ENCODE peak calls at places on chromosomes 5 and 9, in eight cellular contexts. N is NB4, F is skeletal muscle cell, Q is adipocyte, H is dorsolateral prefrontal cortex, L is neuronal stem cell, G is ovary, U is lower leg skin. C is an unnamed sample.

GRCh38 chr9:123695391-123695790 is 234.5 kb downstream of the DENND1A start:
- DNase-seq in N (no peak), F (no peak), Q (no peak), H (no peak), L (no peak), G (no peak), U (no peak), C (no peak)

GRCh38 chr5:75678155-75678554 is 39.1 kb downstream of the POC5 start:
- DNase-seq in N (no peak), F (no peak), Q (no peak), H (no peak), L (no peak), G (no peak), U (no peak), C (no peak)

GRCh38 chr5:139668064-139668880 is 20.1 kb downstream of the CXXC5 start:
- DNase-seq in N (no peak), F (no peak), Q (peak; percentile 76), H (no peak), L (no peak), G (peak; percentile 67), U (no peak), C (peak; percentile 73)

GRCh38 chr5:136766456-136766855 is 401.1 kb upstream of the TRPC7 start:
- DNase-seq in N (no peak), F (no peak), Q (peak; percentile 55), H (no peak), L (no peak), G (no peak), U (no peak), C (no peak)

GRCh38 chr9:6080154-6080716 is 64.8 kb upstream of the RANBP6 start:
- DNase-seq in N (peak; percentile 99), F (peak; percentile 68), Q (peak; percentile 94), H (peak; percentile 61), L (peak; percentile 87), G (peak; percentile 90), U (peak; percentile 87), C (peak; percentile 99)

GRCh38 chr9:94014066-94014654 is 59.0 kb upstream of the BARX1 start:
- DNase-seq in N (peak; percentile 39), F (no peak), Q (peak; percentile 80), H (no peak), L (peak; percentile 18), G (no peak), U (no peak), C (peak; percentile 24)

GRCh38 chr5:13214182-13214581 is 730.3 kb downstream of the DNAH5 start:
- DNase-seq in N (no peak), F (no peak), Q (no peak), H (no peak), L (no peak), G (no peak), U (no peak), C (no peak)

GRCh38 chr9:2489838-2490314 is 131.7 kb upstream of the VLDLR start:
- DNase-seq in N (no peak), F (no peak), Q (peak; percentile 66), H (no peak), L (no peak), G (peak; percentile 54), U (no peak), C (no peak)

GRCh38 chr9:5492965-5493364 is 17.4 kb upstream of the PDCD1LG2 start:
- DNase-seq in N (no peak), F (no peak), Q (no peak), H (no peak), L (no peak), G (no peak), U (no peak), C (peak; percentile 85)

GRCh38 chr5:14504816-14505215 is 76.8 kb upstream of the OTULINL start:
- DNase-seq in N (no peak), F (no peak), Q (no peak), H (no peak), L (no peak), G (no peak), U (no peak), C (no peak)

GRCh38 chr5:138918680-138919079 is 43.5 kb upstream of the LRRTM2 start:
- DNase-seq in N (no peak), F (no peak), Q (no peak), H (no peak), L (no peak), G (no peak), U (no peak), C (no peak)

GRCh38 chr9:135290086-135290485 is 189.5 kb upstream of the PPP1R26 start:
- DNase-seq in N (no peak), F (no peak), Q (no peak), H (no peak), L (no peak), G (no peak), U (no peak), C (no peak)

GRCh38 chr5:52840286-52841050 is 52.8 kb downstream of the ITGA1 start:
- DNase-seq in N (no peak), F (no peak), Q (peak; percentile 71), H (no peak), L (no peak), G (no peak), U (no peak), C (no peak)
- H3K4me3 ChIP-seq in N (no peak overlapping the region), F (no peak overlapping the region), Q (no peak overlapping the region), H (peak overlapping the region; percentile 11), L (no peak overlapping the region), G (no peak overlapping the region), U (no peak overlapping the region), C (no peak overlapping the region)

GRCh38 chr9:73553295-73553694 is 401.6 kb downstream of the ANXA1 start:
- DNase-seq in N (no peak), F (no peak), Q (no peak), H (no peak), L (no peak), G (no peak), U (no peak), C (no peak)

GRCh38 chr9:73558471-73558870 is 406.8 kb downstream of the ANXA1 start:
- DNase-seq in N (no peak), F (no peak), Q (no peak), H (no peak), L (no peak), G (no peak), U (no peak), C (no peak)
- H3K4me3 ChIP-seq in N (no peak overlapping the region), F (no peak overlapping the region), Q (no peak overlapping the region), H (no peak overlapping the region), L (no peak overlapping the region), G (no peak overlapping the region), U (no peak overlapping the region), C (no peak overlapping the region)

DNA sequence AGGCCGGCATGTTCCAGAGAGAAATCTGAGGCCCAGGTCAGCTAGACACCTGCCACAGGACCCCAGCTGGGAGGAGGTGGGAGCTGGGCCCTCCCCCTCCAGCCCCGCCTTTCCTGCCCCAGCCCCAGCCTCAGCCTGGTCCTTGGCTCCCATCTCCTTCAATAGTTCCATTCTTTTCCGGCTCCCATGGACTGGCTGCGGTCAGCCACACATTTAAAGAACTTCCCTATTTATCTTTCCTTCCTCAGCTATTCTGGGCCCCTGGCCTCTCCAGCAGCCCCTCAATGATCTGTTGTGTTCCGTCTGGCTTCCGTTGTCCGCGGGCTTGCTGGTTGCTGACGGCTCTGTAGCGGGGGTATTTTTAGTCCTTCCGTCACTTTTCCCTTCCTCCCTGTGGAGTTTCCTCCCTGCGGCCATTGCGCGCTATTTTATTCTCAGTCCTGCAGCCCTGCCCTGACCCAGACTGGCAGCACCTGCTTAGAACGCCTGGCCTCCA is 73.8 kb downstream of the AMBP start:
- DNase-seq in N (no peak), F (no peak), Q (no peak), H (peak; percentile 61), L (no peak), G (peak; percentile 29), U (peak; percentile 53), C (no peak)
- H3K4me3 ChIP-seq in N (no peak overlapping the region), F (no peak overlapping the region), Q (no peak overlapping the region), H (no peak overlapping the region), L (no peak overlapping the region), G (no peak overlapping the region), U (no peak overlapping the region), C (no peak overlapping the region)

DNA sequence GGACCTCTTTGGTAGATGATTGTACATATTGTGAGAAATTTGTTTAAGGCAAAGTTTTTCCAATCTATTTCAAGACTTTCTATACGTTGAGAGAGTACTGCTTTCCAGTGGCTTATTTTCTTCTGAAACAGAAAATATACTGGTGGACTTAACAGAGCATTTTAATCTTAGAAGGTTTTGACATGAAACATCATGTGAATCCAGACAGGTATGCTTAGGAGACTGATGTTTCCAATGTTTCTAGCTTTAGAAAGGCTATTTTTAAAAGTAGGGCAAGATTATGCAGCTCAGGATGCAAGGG is 71.0 kb downstream of the PIK3R1 start:
- DNase-seq in N (no peak), F (no peak), Q (no peak), H (no peak), L (no peak), G (no peak), U (no peak), C (no peak)
- H3K4me3 ChIP-seq in N (no peak overlapping the region), F (no peak overlapping the region), Q (peak overlapping the region; percentile 8), H (no peak overlapping the region), L (no peak overlapping the region), G (no peak overlapping the region), U (no peak overlapping the region), C (no peak overlapping the region)

GRCh38 chr9:73132034-73132776 is 19.5 kb upstream of the ANXA1 start:
- DNase-seq in N (peak; percentile 81), F (no peak), Q (peak; percentile 91), H (peak; percentile 72), L (peak; percentile 30), G (peak; percentile 75), U (peak; percentile 90), C (peak; percentile 97)
- H3K4me3 ChIP-seq in N (peak overlapping the region; percentile 72), F (peak overlapping the region; percentile 43), Q (peak overlapping the region; percentile 93), H (peak overlapping the region; percentile 67), L (no peak overlapping the region), G (peak overlapping the region; percentile 28), U (peak overlapping the region; percentile 13), C (peak overlapping the region; percentile 51)

DNA sequence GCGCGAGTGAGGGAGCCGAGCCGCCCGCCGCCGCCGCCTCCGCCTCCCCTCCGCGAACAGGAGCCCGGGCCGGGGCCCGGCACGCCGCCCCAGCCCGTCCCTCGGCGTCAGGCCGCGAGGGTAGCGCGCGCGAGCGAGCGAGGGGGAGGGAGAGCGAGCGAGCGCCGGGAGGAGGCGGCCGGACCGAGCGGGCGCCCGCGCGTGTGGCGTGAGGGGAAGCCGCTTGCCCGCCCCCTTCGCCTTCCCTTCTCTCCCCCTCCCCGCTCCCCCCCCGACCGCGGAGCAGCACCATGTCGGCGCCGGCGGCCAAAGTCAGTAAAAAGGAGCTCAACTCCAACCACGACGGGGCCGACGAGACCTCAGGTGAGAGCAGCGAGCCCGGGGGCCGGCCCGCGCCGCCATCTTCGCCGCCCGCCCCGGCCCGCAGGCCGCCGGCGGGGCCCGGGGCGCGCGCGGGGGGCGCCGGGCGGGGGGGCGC is 310 bp downstream of the SET start:
- DNase-seq in N (no peak), F (no peak), Q (no peak), H (peak; percentile 28), L (no peak), G (peak; percentile 79), U (no peak), C (no peak)
- H3K4me3 ChIP-seq in N (peak overlapping the region; percentile 46), F (peak overlapping the region; percentile 57), Q (peak overlapping the region; percentile 73), H (peak overlapping the region; percentile 85), L (peak overlapping the region; percentile 89), G (peak overlapping the region; percentile 83), U (peak overlapping the region; percentile 64), C (peak overlapping the region; percentile 81)

GRCh38 chr9:128274245-128274644 is 1.6 kb downstream of the GOLGA2 start:
- DNase-seq in N (no peak), F (no peak), Q (peak; percentile 17), H (no peak), L (no peak), G (no peak), U (no peak), C (no peak)
- H3K4me3 ChIP-seq in N (no peak overlapping the region), F (peak overlapping the region; percentile 99), Q (peak overlapping the region; percentile 99), H (no peak overlapping the region), L (no peak overlapping the region), G (no peak overlapping the region), U (no peak overlapping the region), C (no peak overlapping the region)

C was measured in mammary epithelial cell.